ENCODE peak calls at places on chromosomes 13 and 19, in eight cellular contexts. W is fibroblast of pulmonary artery; C is CD8-positive, alpha-beta T cell; J is brain microvascular endothelial cell; B is lower leg skin; U is fibroblast of lung; L is astrocyte of the spinal cord; F is suprapubic skin. Q is an unnamed sample.

GRCh38 chr13:76632388-76633044 is 253.7 kb downstream of the KCTD12 start:
- DNase-seq in J (no peak), L (no peak), W (peak), F (no peak), U (no peak), B (no peak), C (no peak), Q (no peak)

GRCh38 chr13:46041335-46041934 is 11.1 kb downstream of the ZC3H13 start:
- DNase-seq in F (no peak), U (peak), W (peak), J (no peak), L (peak), C (no peak), B (no peak), Q (no peak)

GRCh38 chr13:20994441-20994821 is 67.0 kb downstream of the LATS2 start:
- DNase-seq in W (no peak), C (no peak), U (no peak), L (no peak), F (no peak), B (no peak), J (no peak), Q (no peak)

GRCh38 chr13:97139704-97140103 is 82.4 kb upstream of the MBNL2 start:
- DNase-seq in L (no peak), F (no peak), U (no peak), J (no peak), C (no peak), B (no peak), W (no peak), Q (no peak)

GRCh38 chr13:101942038-101942437 is 459.8 kb downstream of the FGF14 start:
- DNase-seq in J (peak), L (peak), B (peak), F (no peak), U (peak), W (peak), C (no peak), Q (peak)

GRCh38 chr13:23146811-23147245 is 34.0 kb upstream of the SGCG start:
- DNase-seq in U (no peak), F (no peak), J (no peak), W (no peak), L (no peak), B (no peak), C (no peak), Q (no peak)

GRCh38 chr13:42258747-42259146 is 13.2 kb upstream of the AKAP11 start:
- DNase-seq in C (no peak), B (no peak), J (no peak), L (no peak), F (no peak), W (no peak), U (no peak), Q (no peak)

GRCh38 chr19:47296036-47296435 is 13.6 kb upstream of the C5AR1 start:
- DNase-seq in F (peak), J (peak), L (peak), C (peak), W (peak), B (peak), U (peak), Q (no peak)

GRCh38 chr19:14116918-14117578 is 514 bp downstream of the PRKACA start:
- DNase-seq in U (no peak), W (no peak), C (peak), B (no peak), L (no peak), J (no peak), F (peak), Q (peak)

GRCh38 chr19:15418588-15419412 is at the start of gene AKAP8L:
- DNase-seq in F (peak), W (peak), L (peak), B (peak), U (peak), J (peak), C (peak), Q (peak)

GRCh38 chr13:113882716-113883115 is 18.8 kb upstream of the GAS6 start:
- DNase-seq in B (peak), U (no peak), J (no peak), F (peak), W (no peak), L (no peak), C (peak), Q (no peak)

GRCh38 chr19:15463865-15464371 is 426 bp downstream of the RASAL3 start:
- DNase-seq in B (no peak), F (peak), L (no peak), W (no peak), C (peak), J (no peak), U (no peak), Q (no peak)

GRCh38 chr19:6825076-6825774 is 52.7 kb downstream of the VAV1 start:
- DNase-seq in W (no peak), B (no peak), U (no peak), F (no peak), C (no peak), J (no peak), L (no peak), Q (peak)

GRCh38 chr13:109180905-109181425 is 551.6 kb downstream of the MYO16 start:
- DNase-seq in C (no peak), U (peak), L (peak), J (peak), F (no peak), W (peak), B (no peak), Q (no peak)

GRCh38 chr13:20492641-20493040 is 33.0 kb downstream of the CRYL1 start:
- DNase-seq in F (no peak), W (peak), L (no peak), B (no peak), U (peak), J (peak), C (no peak), Q (no peak)

GRCh38 chr13:97367016-97367415 is 67.0 kb upstream of the RAP2A start:
- DNase-seq in J (peak), L (peak), C (no peak), U (peak), W (no peak), B (no peak), F (no peak), Q (no peak)

GRCh38 chr13:30924321-30924720 is 8.1 kb upstream of the TEX26 start:
- DNase-seq in B (no peak), J (no peak), C (no peak), U (no peak), L (no peak), W (no peak), F (no peak), Q (no peak)

GRCh38 chr19:32373614-32374295 is 28.3 kb downstream of the ZNF507 start:
- DNase-seq in C (no peak), B (no peak), W (peak), U (peak), F (no peak), J (peak), L (peak), Q (peak)

DNA sequence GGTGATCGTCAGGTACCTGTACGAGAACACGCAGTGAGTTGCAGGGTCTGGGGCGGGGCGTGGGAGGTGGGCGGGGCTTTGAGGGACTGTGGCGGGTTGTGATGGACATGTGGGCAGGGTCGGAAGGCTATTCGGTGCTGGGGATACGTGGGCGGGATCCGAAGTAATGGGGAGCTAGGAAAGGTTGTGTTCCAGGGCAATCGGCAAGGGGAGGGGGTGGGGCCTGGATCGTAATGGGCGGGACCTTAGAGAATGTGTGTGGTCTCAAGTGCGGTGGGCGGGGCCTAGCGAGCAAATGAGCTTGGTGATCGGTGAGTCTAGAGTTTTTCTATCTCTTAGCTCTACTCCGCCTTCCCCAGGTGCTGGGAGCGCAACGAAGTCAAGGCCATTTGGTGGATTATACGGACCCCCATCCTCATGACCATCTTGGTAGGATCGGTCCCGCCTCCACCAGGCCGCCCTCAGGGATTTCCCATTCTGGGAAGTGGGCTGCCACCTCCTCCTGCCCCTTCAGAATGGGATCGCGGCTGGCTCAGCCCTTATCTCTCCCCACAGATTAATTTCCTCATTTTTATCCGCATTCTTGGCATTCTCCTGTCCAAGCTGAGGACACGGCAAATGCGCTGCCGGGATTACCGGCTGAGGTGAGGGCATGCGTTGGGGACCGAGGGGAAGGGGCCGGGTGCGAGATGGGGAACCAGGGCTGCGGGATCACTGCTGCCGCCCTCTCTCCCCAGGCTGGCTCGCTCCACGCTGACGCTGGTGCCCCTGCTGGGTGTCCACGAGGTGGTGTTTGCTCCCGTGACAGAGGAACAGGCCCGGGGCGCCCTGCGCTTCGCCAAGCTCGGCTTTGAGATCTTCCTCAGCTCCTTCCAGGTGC is 9.6 kb downstream of the GIPR start:
- DNase-seq in U (peak), W (peak), B (peak), C (peak), L (peak), J (peak), F (peak), Q (peak)
- TF ChIP-seq CTCF in U (no peak), W (no peak), B (no peak), C (no peak), L (no peak), J (peak), F (no peak), Q (no peak)

DNA sequence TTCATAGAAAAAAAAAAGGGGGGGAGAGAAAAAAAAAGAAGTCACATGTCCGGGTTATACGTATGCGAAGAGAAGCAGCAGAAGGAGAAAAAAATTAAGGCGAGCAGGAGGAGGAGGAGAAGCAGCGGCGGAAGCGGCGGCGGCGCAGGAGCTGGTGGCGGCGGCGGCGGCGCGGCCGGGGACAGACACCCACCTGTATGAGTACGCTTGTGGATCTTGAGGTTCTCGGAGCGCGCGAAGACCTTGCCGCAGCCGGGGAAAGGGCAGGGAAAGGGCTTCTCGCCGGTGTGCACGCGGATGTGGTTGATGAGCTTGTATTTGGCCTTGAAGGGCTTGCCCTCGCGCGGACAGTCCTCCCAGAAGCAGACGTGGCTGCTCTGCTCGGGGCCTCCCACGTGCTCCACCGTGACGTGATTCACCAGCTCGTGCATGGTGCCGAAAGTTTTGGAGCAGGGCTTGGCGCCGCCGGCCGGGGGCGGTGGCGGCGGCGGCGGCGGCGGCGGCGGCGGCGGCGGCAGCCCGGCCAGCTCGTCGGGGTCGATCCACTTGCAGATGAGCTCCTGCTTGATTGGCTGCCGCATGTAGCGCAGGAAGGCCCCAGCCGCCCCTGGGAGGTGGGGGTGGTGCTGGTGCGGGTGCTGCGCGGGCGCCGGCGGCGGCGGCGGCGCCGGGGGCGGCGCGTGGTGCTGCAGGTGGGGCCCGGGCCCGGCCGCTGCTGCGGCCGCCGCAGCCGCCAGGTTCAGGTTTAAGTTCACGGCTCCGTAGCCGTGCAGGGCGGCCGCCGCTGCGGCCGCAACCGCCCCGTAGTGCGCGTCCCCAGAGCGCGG is 1.4 kb downstream of the ZIC5 start:
- DNase-seq in B (no peak), U (peak), F (no peak), L (peak), W (no peak), C (peak), J (no peak), Q (no peak)
- H3K4me3 ChIP-seq in B (no peak), U (no peak), F (peak), L (peak), W (no peak), C (peak), J (peak), Q (peak)

DNA sequence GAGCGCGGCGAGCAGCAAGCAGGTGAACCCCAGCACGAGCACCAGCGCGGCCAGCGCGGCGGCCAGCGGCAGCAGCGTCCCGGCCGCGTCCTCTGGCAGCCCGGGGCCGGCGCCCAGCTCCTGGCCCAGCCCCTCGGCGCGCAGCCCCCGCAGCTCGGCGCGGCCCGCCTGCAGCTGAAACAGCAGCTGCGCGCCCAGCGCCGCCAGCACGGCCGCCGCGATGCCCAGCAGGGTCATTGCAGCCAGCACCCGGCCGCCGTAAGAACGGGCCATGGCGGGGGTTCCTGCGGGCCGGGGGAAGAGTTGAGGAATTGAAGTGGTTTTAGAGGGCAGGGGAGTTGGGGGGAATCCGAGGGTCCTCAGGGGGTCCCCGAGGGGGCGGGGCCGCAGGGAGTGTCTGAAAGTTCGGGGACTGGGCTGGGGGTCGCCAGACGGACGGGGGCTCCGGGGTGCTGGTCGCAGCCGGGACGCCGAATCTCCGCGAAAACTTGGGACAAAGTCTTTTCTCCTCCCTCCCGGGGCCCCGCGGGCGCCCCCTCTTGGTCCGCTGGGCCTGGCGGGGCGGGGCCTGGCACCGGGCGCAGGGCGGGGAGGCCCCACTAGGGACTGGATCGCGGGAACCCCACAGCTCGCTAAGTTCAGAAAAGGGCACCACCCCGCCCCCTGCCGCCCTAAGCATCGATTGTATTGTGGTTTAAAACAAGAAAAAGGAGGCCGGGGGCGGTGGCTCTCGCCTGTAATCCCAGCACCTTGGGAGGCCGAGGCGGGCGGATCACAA is at the start of gene TMEM221:
- DNase-seq in L (no peak), F (no peak), W (peak), C (peak), U (peak), B (no peak), J (no peak), Q (peak)
- TF ChIP-seq CTCF in L (peak), F (no peak), W (peak), C (peak), U (peak), B (no peak), J (peak), Q (peak)

DNA sequence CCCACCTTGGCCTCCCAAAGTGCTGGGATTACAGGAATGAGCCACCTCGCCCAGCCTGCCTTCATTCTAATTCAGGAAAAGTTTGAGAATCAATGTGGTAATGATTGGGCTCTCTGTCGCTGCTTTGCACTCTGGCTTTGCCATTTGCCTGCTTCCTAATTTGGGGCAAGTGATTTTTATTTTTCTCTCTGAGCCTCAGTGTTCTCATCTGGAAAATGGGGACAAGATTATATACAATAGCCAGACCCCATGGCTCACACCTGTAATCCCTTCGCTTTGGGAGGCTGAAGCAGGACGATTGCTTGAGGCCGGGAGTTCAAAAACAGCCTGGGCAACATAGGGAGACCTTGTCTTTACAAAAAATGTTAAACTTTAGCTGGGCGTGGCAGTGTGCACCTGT is 3.8 kb downstream of the RYR1 start:
- DNase-seq in J (no peak), L (no peak), F (no peak), U (no peak), C (no peak), B (no peak), W (no peak), Q (no peak)
- H3K4me3 ChIP-seq in J (no peak), L (no peak), F (no peak), U (no peak), C (no peak), B (no peak), W (no peak), Q (no peak)

DNA sequence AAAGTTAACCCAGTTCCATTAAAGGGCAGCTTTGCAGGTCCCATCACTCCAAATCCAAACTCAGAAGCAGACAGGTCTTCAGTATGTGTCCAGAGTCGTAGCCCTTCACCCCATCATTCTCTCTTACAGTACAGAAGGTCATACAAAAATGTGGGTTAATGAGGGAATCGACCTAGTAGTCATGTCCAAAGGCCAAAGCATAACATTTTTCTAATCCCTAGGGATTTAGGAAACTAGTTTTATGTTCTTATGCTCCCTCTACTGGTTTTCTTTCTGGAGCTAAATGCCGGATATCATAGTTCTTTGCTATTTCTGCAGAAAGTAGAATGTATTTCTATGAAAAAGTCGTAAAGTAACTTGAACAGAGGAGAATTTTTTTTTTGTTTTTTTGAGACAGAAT is 72.2 kb downstream of the DHRS12 start:
- DNase-seq in F (no peak), B (no peak), W (peak), C (no peak), U (peak), J (no peak), L (peak), Q (no peak)
- TF ChIP-seq CTCF in F (peak), B (no peak), W (peak), C (no peak), U (peak), J (peak), L (peak), Q (peak)

GRCh38 chr13:37868691-37869505 is 674 bp downstream of the TRPC4 start:
- DNase-seq in W (peak), L (peak), B (no peak), U (peak), J (peak), F (no peak), C (no peak), Q (no peak)

GRCh38 chr13:37869756-37870488 is at the start of gene TRPC4:
- DNase-seq in U (peak), J (peak), L (peak), F (peak), W (peak), B (no peak), C (no peak), Q (peak)

GRCh38 chr13:37870489-37870845 is 895 bp upstream of the TRPC4 start:
- DNase-seq in L (no peak), F (no peak), W (no peak), C (no peak), B (no peak), U (no peak), J (no peak), Q (no peak)

GRCh38 chr13:37869506-37869755 is 141 bp downstream of the TRPC4 start:
- DNase-seq in U (no peak), L (no peak), F (no peak), W (peak), C (no peak), B (no peak), J (no peak), Q (no peak)

GRCh38 chr13:37870895-37871550 is 1.5 kb upstream of the TRPC4 start:
- DNase-seq in F (no peak), W (peak), J (peak), L (peak), B (no peak), C (no peak), U (peak), Q (no peak)
- H3K4me3 ChIP-seq in F (no peak), W (peak), J (peak), L (peak), B (no peak), C (no peak), U (no peak), Q (peak)

GRCh38 chr19:44581288-44581687 is 32.1 kb upstream of the IGSF23 start:
- DNase-seq in U (no peak), L (no peak), B (no peak), C (no peak), F (no peak), W (no peak), J (no peak), Q (no peak)

GRCh38 chr19:44580366-44580895 is 32.9 kb upstream of the IGSF23 start:
- DNase-seq in W (no peak), B (no peak), L (no peak), F (no peak), U (no peak), C (no peak), J (no peak), Q (no peak)

GRCh38 chr19:44585371-44586141 is 27.8 kb upstream of the IGSF23 start:
- DNase-seq in J (peak), C (no peak), U (peak), L (peak), W (peak), F (no peak), B (no peak), Q (no peak)

GRCh38 chr19:44579663-44580365 is 33.5 kb upstream of the IGSF23 start:
- DNase-seq in J (no peak), L (no peak), W (no peak), F (no peak), U (no peak), B (no peak), C (no peak), Q (no peak)

DNA sequence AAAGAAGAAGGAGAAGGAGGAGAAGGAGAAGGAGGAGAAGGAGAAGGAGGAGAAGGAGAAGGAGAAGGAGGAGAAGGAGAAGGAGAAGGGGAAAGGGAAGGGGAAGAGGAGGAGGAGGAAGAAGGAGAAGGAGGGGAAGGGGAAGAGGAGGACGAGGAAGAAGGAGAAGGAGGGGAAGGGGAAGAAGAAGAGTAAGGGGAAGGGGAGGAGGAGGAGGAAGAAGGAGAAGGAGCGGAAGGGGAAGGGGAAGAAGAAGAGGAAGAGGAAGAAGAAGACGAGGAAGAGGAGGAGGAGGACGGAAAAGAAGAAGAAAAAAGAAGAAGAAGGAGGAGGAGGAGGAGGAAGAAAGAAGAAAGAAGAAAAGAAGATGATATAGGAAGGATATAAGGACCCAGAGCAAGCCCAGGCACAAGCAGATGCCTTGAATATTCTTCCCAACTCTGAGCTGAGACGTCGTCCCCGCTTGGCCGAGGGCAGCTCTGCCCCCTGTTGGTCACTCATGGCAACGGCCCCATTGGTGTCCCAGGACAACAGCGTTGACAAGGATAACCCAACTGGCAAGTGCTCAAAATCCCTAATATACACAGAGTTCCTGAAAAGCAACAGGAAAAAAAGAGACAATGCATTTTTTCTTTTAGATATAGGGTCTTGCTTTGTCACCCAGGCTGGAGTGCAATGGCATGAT is 30.6 kb upstream of the IGSF23 start:
- DNase-seq in W (peak), L (no peak), B (no peak), U (no peak), C (no peak), F (no peak), J (no peak), Q (no peak)
- TF ChIP-seq CTCF in W (peak), L (peak), B (no peak), U (peak), C (no peak), F (no peak), J (peak), Q (no peak)

Q was measured in tibial artery.